ENCODE peak calls at places on chromosomes 11 and 22, in eight cellular contexts. One of them, this sample, is unnamed.

GRCh38 chr11:6968816-6969215 is 42.6 kb downstream of the ZNF215 start:
- DNase-seq in pancreas: no peak
- DNase-seq in endothelial cell of umbilical vein: no peak
- DNase-seq in uterus: no peak
- DNase-seq in adrenal gland: no peak
- DNase-seq in thoracic aorta: no peak
- DNase-seq in cardiac muscle cell: peak; percentile 23
- DNase-seq in colonic mucosa: no peak
- DNase-seq in this sample: no peak

GRCh38 chr11:78310500-78310909 is 107.1 kb downstream of the GAB2 start:
- DNase-seq in pancreas: peak; percentile 62
- DNase-seq in endothelial cell of umbilical vein: no peak
- DNase-seq in uterus: peak; percentile 46
- DNase-seq in adrenal gland: peak; percentile 86
- DNase-seq in thoracic aorta: peak; percentile 33
- DNase-seq in cardiac muscle cell: peak; percentile 62
- DNase-seq in colonic mucosa: peak; percentile 64
- DNase-seq in this sample: no peak

GRCh38 chr11:112454841-112455240 is 194.2 kb upstream of the PLET1 start:
- DNase-seq in pancreas: no peak
- DNase-seq in endothelial cell of umbilical vein: no peak
- DNase-seq in uterus: no peak
- DNase-seq in adrenal gland: no peak
- DNase-seq in thoracic aorta: no peak
- DNase-seq in cardiac muscle cell: no peak
- DNase-seq in colonic mucosa: no peak
- DNase-seq in this sample: no peak

GRCh38 chr11:111623527-111624030 is 21.3 kb downstream of the SIK2 start:
- DNase-seq in pancreas: no peak
- DNase-seq in endothelial cell of umbilical vein: no peak
- DNase-seq in uterus: no peak
- DNase-seq in adrenal gland: no peak
- DNase-seq in thoracic aorta: no peak
- DNase-seq in cardiac muscle cell: no peak
- DNase-seq in colonic mucosa: peak; percentile 84
- DNase-seq in this sample: no peak

GRCh38 chr11:24093410-24093809 is 403.4 kb upstream of the LUZP2 start:
- DNase-seq in pancreas: no peak
- DNase-seq in endothelial cell of umbilical vein: no peak
- DNase-seq in uterus: no peak
- DNase-seq in adrenal gland: no peak
- DNase-seq in thoracic aorta: no peak
- DNase-seq in cardiac muscle cell: peak; percentile 0
- DNase-seq in colonic mucosa: no peak
- DNase-seq in this sample: no peak

GRCh38 chr22:38262051-38262795 is 10.6 kb downstream of the TMEM184B start:
- DNase-seq in pancreas: peak; percentile 79
- DNase-seq in endothelial cell of umbilical vein: peak; percentile 29
- DNase-seq in uterus: peak; percentile 57
- DNase-seq in adrenal gland: peak; percentile 77
- DNase-seq in thoracic aorta: no peak
- DNase-seq in cardiac muscle cell: no peak
- DNase-seq in colonic mucosa: peak; percentile 74
- DNase-seq in this sample: peak; percentile 73

GRCh38 chr11:30579348-30579747 is 6.8 kb downstream of the MPPED2 start:
- DNase-seq in pancreas: no peak
- DNase-seq in endothelial cell of umbilical vein: no peak
- DNase-seq in uterus: no peak
- DNase-seq in adrenal gland: no peak
- DNase-seq in thoracic aorta: no peak
- DNase-seq in cardiac muscle cell: no peak
- DNase-seq in colonic mucosa: no peak
- DNase-seq in this sample: no peak

GRCh38 chr22:41532908-41533825 is 11.1 kb downstream of the POLR3H start:
- DNase-seq in pancreas: peak; percentile 88
- DNase-seq in endothelial cell of umbilical vein: peak; percentile 59
- DNase-seq in uterus: peak; percentile 75
- DNase-seq in adrenal gland: peak; percentile 82
- DNase-seq in thoracic aorta: no peak
- DNase-seq in cardiac muscle cell: peak; percentile 70
- DNase-seq in colonic mucosa: peak; percentile 78
- DNase-seq in this sample: peak; percentile 62

GRCh38 chr11:29623144-29623722 is 393.6 kb downstream of the KCNA4 start:
- DNase-seq in pancreas: no peak
- DNase-seq in endothelial cell of umbilical vein: no peak
- DNase-seq in uterus: no peak
- DNase-seq in adrenal gland: no peak
- DNase-seq in thoracic aorta: no peak
- DNase-seq in cardiac muscle cell: no peak
- DNase-seq in colonic mucosa: no peak
- DNase-seq in this sample: no peak

GRCh38 chr22:20117656-20118571 is 888 bp upstream of the TRMT2A start:
- DNase-seq in pancreas: peak; percentile 73
- DNase-seq in endothelial cell of umbilical vein: peak; percentile 25
- DNase-seq in uterus: no peak
- DNase-seq in adrenal gland: peak; percentile 45
- DNase-seq in thoracic aorta: no peak
- DNase-seq in cardiac muscle cell: peak; percentile 30
- DNase-seq in colonic mucosa: no peak
- DNase-seq in this sample: no peak

GRCh38 chr22:39306456-39307361 is 12.7 kb downstream of the RPL3 start:
- DNase-seq in pancreas: no peak
- DNase-seq in endothelial cell of umbilical vein: peak; percentile 71
- DNase-seq in uterus: no peak
- DNase-seq in adrenal gland: peak; percentile 52
- DNase-seq in thoracic aorta: no peak
- DNase-seq in cardiac muscle cell: no peak
- DNase-seq in colonic mucosa: no peak
- DNase-seq in this sample: no peak

GRCh38 chr11:107017433-107018227 is 646 bp downstream of the GUCY1A2 start:
- DNase-seq in pancreas: peak; percentile 81
- DNase-seq in endothelial cell of umbilical vein: peak; percentile 7
- DNase-seq in uterus: peak; percentile 66
- DNase-seq in adrenal gland: peak; percentile 33
- DNase-seq in thoracic aorta: no peak
- DNase-seq in cardiac muscle cell: peak; percentile 76
- DNase-seq in colonic mucosa: no peak
- DNase-seq in this sample: peak; percentile 31

GRCh38 chr22:22800716-22801115 is 86.9 kb upstream of the IGLL5 start:
- DNase-seq in pancreas: no peak
- DNase-seq in endothelial cell of umbilical vein: no peak
- DNase-seq in uterus: no peak
- DNase-seq in adrenal gland: peak; percentile 61
- DNase-seq in thoracic aorta: no peak
- DNase-seq in cardiac muscle cell: peak; percentile 10
- DNase-seq in colonic mucosa: no peak
- DNase-seq in this sample: peak; percentile 21

GRCh38 chr11:84854498-84854880 is 772.7 kb downstream of the DLG2 start:
- DNase-seq in pancreas: no peak
- DNase-seq in endothelial cell of umbilical vein: no peak
- DNase-seq in uterus: no peak
- DNase-seq in adrenal gland: no peak
- DNase-seq in thoracic aorta: no peak
- DNase-seq in cardiac muscle cell: no peak
- DNase-seq in colonic mucosa: no peak
- DNase-seq in this sample: no peak

GRCh38 chr11:125166347-125166841 is 1.8 kb downstream of the PKNOX2 start:
- DNase-seq in pancreas: peak; percentile 66
- DNase-seq in endothelial cell of umbilical vein: no peak
- DNase-seq in uterus: no peak
- DNase-seq in adrenal gland: no peak
- DNase-seq in thoracic aorta: no peak
- DNase-seq in cardiac muscle cell: peak; percentile 58
- DNase-seq in colonic mucosa: no peak
- DNase-seq in this sample: no peak

GRCh38 chr11:124732230-124732629 is 7.5 kb upstream of the NRGN start:
- DNase-seq in pancreas: no peak
- DNase-seq in endothelial cell of umbilical vein: no peak
- DNase-seq in uterus: no peak
- DNase-seq in adrenal gland: peak; percentile 48
- DNase-seq in thoracic aorta: no peak
- DNase-seq in cardiac muscle cell: no peak
- DNase-seq in colonic mucosa: no peak
- DNase-seq in this sample: no peak

GRCh38 chr11:70725272-70725671 is 326.9 kb downstream of the CTTN start:
- DNase-seq in pancreas: no peak
- DNase-seq in endothelial cell of umbilical vein: no peak
- DNase-seq in uterus: no peak
- DNase-seq in adrenal gland: no peak
- DNase-seq in thoracic aorta: no peak
- DNase-seq in cardiac muscle cell: no peak
- DNase-seq in colonic mucosa: no peak
- DNase-seq in this sample: no peak

GRCh38 chr11:76605338-76606074 is 65.0 kb downstream of the LRRC32 start:
- DNase-seq in pancreas: no peak
- DNase-seq in endothelial cell of umbilical vein: no peak
- DNase-seq in uterus: no peak
- DNase-seq in adrenal gland: no peak
- DNase-seq in thoracic aorta: no peak
- DNase-seq in cardiac muscle cell: no peak
- DNase-seq in colonic mucosa: peak; percentile 33
- DNase-seq in this sample: no peak

GRCh38 chr11:40421187-40421586 is 1038.3 kb downstream of the LRRC4C start:
- DNase-seq in pancreas: no peak
- DNase-seq in endothelial cell of umbilical vein: no peak
- DNase-seq in uterus: no peak
- DNase-seq in adrenal gland: no peak
- DNase-seq in thoracic aorta: no peak
- DNase-seq in cardiac muscle cell: no peak
- DNase-seq in colonic mucosa: no peak
- DNase-seq in this sample: no peak

DNA sequence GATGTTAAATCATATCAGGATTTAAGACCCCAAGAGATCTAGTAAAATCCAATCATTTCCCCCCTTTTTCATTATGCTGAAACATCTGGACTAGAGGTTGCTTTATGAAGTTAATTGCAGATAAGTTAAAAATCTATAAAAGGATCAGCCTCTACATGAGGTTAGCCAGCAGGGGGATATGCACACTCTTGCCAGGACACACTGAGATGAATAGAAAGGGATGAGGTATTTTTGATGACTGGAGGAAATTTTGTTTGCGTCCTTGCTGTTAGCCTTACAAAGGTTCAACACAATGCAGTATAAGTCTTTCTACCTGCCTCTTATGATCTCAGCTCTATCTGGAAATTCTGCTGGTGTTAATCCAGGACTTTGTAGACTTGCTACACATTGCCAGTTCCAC is 1034.3 kb downstream of the LRRC4C start:
- DNase-seq in pancreas: no peak
- DNase-seq in endothelial cell of umbilical vein: no peak
- DNase-seq in uterus: no peak
- DNase-seq in adrenal gland: no peak
- DNase-seq in thoracic aorta: no peak
- DNase-seq in cardiac muscle cell: no peak
- DNase-seq in colonic mucosa: no peak
- DNase-seq in this sample: no peak
- TF ChIP-seq CTCF in pancreas: no peak
- TF ChIP-seq CTCF in endothelial cell of umbilical vein: no peak
- TF ChIP-seq CTCF in uterus: no peak
- TF ChIP-seq CTCF in adrenal gland: no peak
- TF ChIP-seq CTCF in thoracic aorta: no peak
- TF ChIP-seq CTCF in cardiac muscle cell: no peak
- TF ChIP-seq CTCF in colonic mucosa: no peak
- TF ChIP-seq CTCF in this sample: no peak

GRCh38 chr11:18748766-18749375 is 22.9 kb upstream of the IGSF22 start:
- DNase-seq in pancreas: no peak
- DNase-seq in endothelial cell of umbilical vein: no peak
- DNase-seq in uterus: no peak
- DNase-seq in adrenal gland: peak; percentile 14
- DNase-seq in thoracic aorta: no peak
- DNase-seq in cardiac muscle cell: peak; percentile 21
- DNase-seq in colonic mucosa: no peak
- DNase-seq in this sample: no peak
- H3K4me3 ChIP-seq in pancreas: no peak overlapping the region
- H3K4me3 ChIP-seq in endothelial cell of umbilical vein: no peak overlapping the region
- H3K4me3 ChIP-seq in uterus: no peak overlapping the region
- H3K4me3 ChIP-seq in adrenal gland: no peak overlapping the region
- H3K4me3 ChIP-seq in thoracic aorta: no peak overlapping the region
- H3K4me3 ChIP-seq in cardiac muscle cell: no peak overlapping the region
- H3K4me3 ChIP-seq in colonic mucosa: no peak overlapping the region
- H3K4me3 ChIP-seq in this sample: no peak overlapping the region

GRCh38 chr22:26527167-26527566 is 14.9 kb upstream of the TFIP11 start:
- DNase-seq in pancreas: no peak
- DNase-seq in endothelial cell of umbilical vein: no peak
- DNase-seq in uterus: no peak
- DNase-seq in adrenal gland: no peak
- DNase-seq in thoracic aorta: no peak
- DNase-seq in cardiac muscle cell: no peak
- DNase-seq in colonic mucosa: no peak
- DNase-seq in this sample: no peak

GRCh38 chr22:26527574-26528465 is 15.5 kb upstream of the TFIP11 start:
- DNase-seq in pancreas: no peak
- DNase-seq in endothelial cell of umbilical vein: no peak
- DNase-seq in uterus: no peak
- DNase-seq in adrenal gland: no peak
- DNase-seq in thoracic aorta: no peak
- DNase-seq in cardiac muscle cell: no peak
- DNase-seq in colonic mucosa: no peak
- DNase-seq in this sample: no peak

GRCh38 chr22:26524870-26525269 is 12.6 kb upstream of the TFIP11 start:
- DNase-seq in pancreas: no peak
- DNase-seq in endothelial cell of umbilical vein: no peak
- DNase-seq in uterus: no peak
- DNase-seq in adrenal gland: peak; percentile 46
- DNase-seq in thoracic aorta: no peak
- DNase-seq in cardiac muscle cell: no peak
- DNase-seq in colonic mucosa: no peak
- DNase-seq in this sample: no peak

GRCh38 chr22:26526165-26526564 is 13.9 kb upstream of the TFIP11 start:
- DNase-seq in pancreas: no peak
- DNase-seq in endothelial cell of umbilical vein: no peak
- DNase-seq in uterus: no peak
- DNase-seq in adrenal gland: no peak
- DNase-seq in thoracic aorta: no peak
- DNase-seq in cardiac muscle cell: no peak
- DNase-seq in colonic mucosa: no peak
- DNase-seq in this sample: no peak

DNA sequence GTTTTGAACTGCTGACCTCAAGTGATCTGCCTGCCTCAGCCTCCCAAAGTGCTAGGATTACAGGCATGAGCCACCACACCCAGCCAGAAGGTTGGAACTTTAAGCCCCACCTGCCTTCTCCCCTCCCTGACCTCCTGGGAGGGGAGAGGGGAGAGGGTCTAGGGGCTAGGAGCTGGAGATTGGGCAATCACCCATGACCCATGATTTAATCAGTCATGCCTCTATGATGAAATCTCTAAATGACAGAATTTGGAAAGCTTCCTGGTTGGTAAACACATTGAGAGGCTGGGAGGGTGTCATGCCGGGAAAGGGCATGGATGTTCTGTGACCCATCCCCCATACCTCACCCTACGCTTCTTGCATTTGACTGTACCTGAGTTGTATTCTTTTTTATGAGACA is 17.1 kb upstream of the TFIP11 start:
- DNase-seq in pancreas: no peak
- DNase-seq in endothelial cell of umbilical vein: no peak
- DNase-seq in uterus: no peak
- DNase-seq in adrenal gland: peak; percentile 81
- DNase-seq in thoracic aorta: no peak
- DNase-seq in cardiac muscle cell: peak; percentile 42
- DNase-seq in colonic mucosa: no peak
- DNase-seq in this sample: peak; percentile 51
- H3K27ac ChIP-seq in pancreas: peak overlapping the region; percentile 78
- H3K27ac ChIP-seq in endothelial cell of umbilical vein: no peak overlapping the region
- H3K27ac ChIP-seq in uterus: no peak overlapping the region
- H3K27ac ChIP-seq in adrenal gland: no peak overlapping the region
- H3K27ac ChIP-seq in thoracic aorta: peak overlapping the region; percentile 50
- H3K27ac ChIP-seq in cardiac muscle cell: no peak overlapping the region
- H3K27ac ChIP-seq in colonic mucosa: no peak overlapping the region
- H3K27ac ChIP-seq in this sample: peak overlapping the region; percentile 52

GRCh38 chr11:10318527-10318802 is 13.6 kb downstream of the ADM start:
- DNase-seq in pancreas: no peak
- DNase-seq in endothelial cell of umbilical vein: no peak
- DNase-seq in uterus: no peak
- DNase-seq in adrenal gland: no peak
- DNase-seq in thoracic aorta: no peak
- DNase-seq in cardiac muscle cell: no peak
- DNase-seq in colonic mucosa: peak; percentile 67
- DNase-seq in this sample: no peak
- TF ChIP-seq CTCF in pancreas: no peak
- TF ChIP-seq CTCF in endothelial cell of umbilical vein: no peak
- TF ChIP-seq CTCF in uterus: no peak
- TF ChIP-seq CTCF in adrenal gland: no peak
- TF ChIP-seq CTCF in thoracic aorta: no peak
- TF ChIP-seq CTCF in cardiac muscle cell: no peak
- TF ChIP-seq CTCF in colonic mucosa: no peak
- TF ChIP-seq CTCF in this sample: no peak